ENCODE peak calls at places on chromosomes 3 and 15, in nine cellular contexts. O, I, W, N, P, G, R, K and T are unnamed samples. For H3K9me3, the result is how much of the 10 kb centered on the place peaks cover.

GRCh38 chr3:146313411-146314111 is 62.7 kb upstream of the PLSCR4 start:
- DNase-seq in O (peak), I (no peak), W (peak), N (no peak), P (peak), G (no peak), R (no peak), K (no peak), T (peak)

GRCh38 chr3:150407818-150408231 is 273 bp upstream of the TSC22D2 start:
- DNase-seq in O (peak), I (no peak), W (no peak), N (no peak), P (no peak), G (peak), R (no peak), K (no peak), T (peak)

GRCh38 chr3:24387000-24387399 is 107.7 kb downstream of the THRB start:
- DNase-seq in O (no peak), I (no peak), W (no peak), N (no peak), P (peak), G (no peak), R (no peak), K (no peak), T (no peak)

GRCh38 chr15:33908396-33908795 is 59.9 kb upstream of the CHRM5 start:
- DNase-seq in O (no peak), I (no peak), W (no peak), N (no peak), P (peak), G (no peak), R (no peak), K (no peak), T (peak)

GRCh38 chr15:79680721-79681120 is 216.1 kb downstream of the MTHFS start:
- DNase-seq in O (no peak), I (peak), W (peak), N (no peak), P (peak), G (no peak), R (peak), K (no peak), T (peak)

GRCh38 chr3:106167728-106168127 is 298.9 kb upstream of the CBLB start:
- DNase-seq in O (no peak), I (no peak), W (no peak), N (no peak), P (no peak), G (no peak), R (no peak), K (no peak), T (no peak)

GRCh38 chr15:57649138-57649537 is 57.4 kb upstream of the POLR2M start:
- DNase-seq in O (no peak), I (no peak), W (no peak), N (no peak), P (peak), G (no peak), R (no peak), K (no peak), T (no peak)

GRCh38 chr3:177157492-177157891 is 39.8 kb downstream of the TBL1XR1 start:
- DNase-seq in O (no peak), I (no peak), W (no peak), N (no peak), P (no peak), G (no peak), R (no peak), K (no peak), T (no peak)

GRCh38 chr3:44965165-44965564 is 10.8 kb downstream of the ZDHHC3 start:
- DNase-seq in O (no peak), I (no peak), W (no peak), N (no peak), P (no peak), G (no peak), R (no peak), K (no peak), T (no peak)

GRCh38 chr3:62128028-62128427 is 245.3 kb downstream of the FEZF2 start:
- DNase-seq in O (no peak), I (no peak), W (no peak), N (no peak), P (no peak), G (no peak), R (no peak), K (no peak), T (no peak)

GRCh38 chr3:113062717-113063116 is 71.9 kb downstream of the GTPBP8 start:
- DNase-seq in O (no peak), I (no peak), W (no peak), N (no peak), P (no peak), G (no peak), R (no peak), K (no peak), T (no peak)

GRCh38 chr15:67807836-67808235 is 17.5 kb upstream of the SKOR1 start:
- DNase-seq in O (no peak), I (no peak), W (no peak), N (no peak), P (no peak), G (peak), R (no peak), K (no peak), T (no peak)

GRCh38 chr3:187360523-187361060 is 7.6 kb upstream of the RTP4 start:
- DNase-seq in O (no peak), I (peak), W (no peak), N (no peak), P (no peak), G (no peak), R (no peak), K (no peak), T (no peak)

GRCh38 chr15:60928210-60928609 is 300.9 kb downstream of the RORA start:
- DNase-seq in O (no peak), I (peak), W (no peak), N (no peak), P (no peak), G (no peak), R (no peak), K (no peak), T (no peak)

GRCh38 chr3:72181231-72181630 is 396.3 kb upstream of the PROK2 start:
- DNase-seq in O (no peak), I (no peak), W (no peak), N (no peak), P (no peak), G (no peak), R (no peak), K (no peak), T (no peak)

GRCh38 chr15:63943829-63944680 is 102.2 kb downstream of the DAPK2 start:
- DNase-seq in O (no peak), I (no peak), W (no peak), N (no peak), P (no peak), G (peak), R (no peak), K (no peak), T (no peak)

GRCh38 chr15:57079907-57080750 is 161.7 kb downstream of the TCF12 start:
- DNase-seq in O (no peak), I (peak), W (no peak), N (peak), P (no peak), G (no peak), R (no peak), K (no peak), T (no peak)

GRCh38 chr15:90845201-90845949 is 23.0 kb upstream of the FURIN start:
- DNase-seq in O (no peak), I (no peak), W (peak), N (no peak), P (peak), G (no peak), R (no peak), K (no peak), T (peak)

GRCh38 chr3:13492048-13492447 is 11.9 kb downstream of the HDAC11 start:
- DNase-seq in O (no peak), I (no peak), W (no peak), N (no peak), P (no peak), G (no peak), R (no peak), K (no peak), T (no peak)

GRCh38 chr15:70156781-70157261 is 59.1 kb upstream of the TLE3 start:
- DNase-seq in O (no peak), I (no peak), W (no peak), N (no peak), P (peak), G (no peak), R (no peak), K (no peak), T (peak)
- H2AFZ ChIP-seq in O (no peak), I (no peak), W (no peak), N (no peak), P (peak), G (no peak), R (no peak), K (no peak), T (peak)

GRCh38 chr3:148551767-148552260 is 145.9 kb upstream of the AGTR1 start:
- DNase-seq in O (no peak), I (no peak), W (no peak), N (no peak), P (no peak), G (no peak), R (no peak), K (no peak), T (no peak)

GRCh38 chr3:148556664-148557063 is 141.0 kb upstream of the AGTR1 start:
- DNase-seq in O (no peak), I (no peak), W (no peak), N (no peak), P (no peak), G (no peak), R (no peak), K (no peak), T (no peak)

GRCh38 chr3:148554367-148554766 is 143.3 kb upstream of the AGTR1 start:
- DNase-seq in O (no peak), I (no peak), W (no peak), N (no peak), P (no peak), G (no peak), R (no peak), K (no peak), T (no peak)
- H3K9me3 ChIP-seq in O (under half), I (under half), W (under half), N (under half), P (under half), G (under half), R (under half), K (under half), T (under half)

DNA sequence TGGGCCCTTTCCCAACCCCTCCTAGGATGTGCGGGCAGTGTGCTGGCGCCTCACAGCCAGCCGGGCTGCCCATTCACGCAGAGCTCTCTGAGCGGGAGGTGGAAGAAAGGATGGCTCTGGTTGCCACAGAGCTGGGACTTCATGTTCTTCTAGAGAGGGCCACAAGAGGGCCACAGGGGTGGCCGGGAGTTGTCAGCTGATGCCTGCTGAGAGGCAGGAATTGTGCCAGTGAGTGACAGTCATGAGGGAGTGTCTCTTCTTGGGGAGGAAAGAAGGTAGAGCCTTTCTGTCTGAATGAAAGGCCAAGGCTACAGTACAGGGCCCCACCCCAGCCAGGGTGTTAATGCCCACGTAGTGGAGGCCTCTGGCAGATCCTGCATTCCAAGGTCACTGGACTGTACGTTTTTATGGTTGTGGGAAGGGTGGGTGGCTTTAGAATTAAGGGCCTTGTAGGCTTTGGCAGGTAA is 8.3 kb downstream of the FAM131A start:
- DNase-seq in O (peak), I (peak), W (no peak), N (no peak), P (peak), G (peak), R (no peak), K (peak), T (peak)
- TF ChIP-seq CTCF in O (peak), I (peak), W (peak), N (peak), P (peak), G (peak), R (no peak), K (peak), T (peak)

GRCh38 chr3:46423588-46423987 is 16.5 kb downstream of the CCRL2 start:
- DNase-seq in O (no peak), I (no peak), W (peak), N (no peak), P (peak), G (no peak), R (no peak), K (peak), T (no peak)
- H2AFZ ChIP-seq in O (no peak), I (no peak), W (no peak), N (no peak), P (no peak), G (no peak), R (no peak), K (no peak), T (no peak)